ENCODE peak calls at places on chromosomes 11 and 22, in nine cellular contexts. X is nephron progenitor cell; J is CD8-positive, alpha-beta memory T cell; O is GM12878; M is mesenteric fat pad; Z is heart left ventricle; F is non-pigmented ciliary epithelial cell; V is RWPE1; I is NAMALWA. H is an unnamed sample.

GRCh38 chr22:41900652-41901312 is 14.1 kb downstream of the SHISA8 start:
- DNase-seq in I (no peak), Z (no peak), F (no peak), X (no peak), V (no peak), J (no peak), M (no peak), O (no peak), H (no peak)

GRCh38 chr11:16179668-16180067 is 176.7 kb downstream of the SOX6 start:
- DNase-seq in O (no peak), J (no peak), F (no peak), I (no peak), Z (no peak), X (no peak), M (no peak), V (no peak), H (no peak)

GRCh38 chr11:124778281-124778680 is 16.2 kb upstream of the ESAM start:
- DNase-seq in J (no peak), I (no peak), M (no peak), X (no peak), F (no peak), O (no peak), V (no peak), Z (no peak), H (no peak)

GRCh38 chr11:27995082-27995481 is 112.9 kb downstream of the KIF18A start:
- DNase-seq in X (no peak), V (peak; percentile 33), Z (no peak), J (no peak), F (no peak), M (no peak), O (no peak), I (no peak), H (no peak)

GRCh38 chr22:21698430-21699329 is 32.9 kb downstream of the PPIL2 start:
- DNase-seq in O (no peak), J (no peak), F (no peak), X (peak; percentile 63), M (no peak), I (no peak), V (no peak), Z (peak; percentile 48), H (no peak)

GRCh38 chr11:71240865-71241691 is 11.3 kb downstream of the SHANK2 start:
- DNase-seq in V (peak; percentile 79), O (peak; percentile 38), F (peak; percentile 45), Z (no peak), I (no peak), J (no peak), X (peak; percentile 48), M (peak; percentile 76), H (peak; percentile 71)

GRCh38 chr11:11072067-11072466 is 214.2 kb upstream of the ZBED5 start:
- DNase-seq in J (no peak), I (no peak), Z (no peak), O (no peak), X (no peak), V (peak; percentile 84), F (no peak), M (no peak), H (no peak)

GRCh38 chr11:62931501-62932278 is 10.5 kb upstream of the CHRM1 start:
- DNase-seq in X (no peak), Z (no peak), M (no peak), I (no peak), V (no peak), O (no peak), F (no peak), J (no peak), H (no peak)

GRCh38 chr11:121497176-121497995 is 44.6 kb upstream of the SORL1-AS1 start:
- DNase-seq in O (no peak), Z (no peak), J (no peak), M (no peak), V (no peak), I (no peak), F (no peak), X (no peak), H (no peak)

GRCh38 chr11:112518371-112518770 is 257.7 kb upstream of the PLET1 start:
- DNase-seq in Z (no peak), I (no peak), M (no peak), F (no peak), X (no peak), J (no peak), V (no peak), O (no peak), H (no peak)

GRCh38 chr22:50297510-50298265 is 9.8 kb downstream of the PLXNB2 start:
- DNase-seq in F (no peak), O (no peak), Z (no peak), I (no peak), V (no peak), X (no peak), J (no peak), M (no peak), H (no peak)

GRCh38 chr11:68142028-68142412 is 20.8 kb upstream of the CHKA start:
- DNase-seq in I (peak; percentile 51), M (peak; percentile 85), O (no peak), V (no peak), J (peak; percentile 46), F (no peak), Z (no peak), X (no peak), H (peak; percentile 73)

GRCh38 chr22:49760280-49760629 is 67.4 kb downstream of the BRD1 start:
- DNase-seq in F (no peak), X (no peak), O (peak; percentile 40), J (no peak), Z (no peak), I (no peak), M (no peak), V (no peak), H (no peak)

GRCh38 chr11:58495906-58496305 is 12.0 kb downstream of the OR5B21 start:
- DNase-seq in M (no peak), O (no peak), J (no peak), V (no peak), X (no peak), F (no peak), I (no peak), Z (no peak), H (no peak)

GRCh38 chr11:16924826-16925494 is 89.3 kb downstream of the PLEKHA7 start:
- DNase-seq in M (no peak), X (peak; percentile 50), V (peak; percentile 93), O (no peak), Z (peak; percentile 44), I (no peak), J (no peak), F (no peak), H (peak; percentile 93)

GRCh38 chr11:120384476-120384875 is 48.3 kb downstream of the ARHGEF12 start:
- DNase-seq in X (no peak), I (no peak), J (no peak), M (no peak), O (no peak), V (no peak), F (no peak), Z (no peak), H (no peak)

GRCh38 chr11:94149435-94149834 is 20.8 kb downstream of the PANX1 start:
- DNase-seq in J (no peak), Z (no peak), O (no peak), M (no peak), F (no peak), I (no peak), X (no peak), V (peak; percentile 34), H (no peak)

GRCh38 chr11:107467754-107468153 is 10.1 kb upstream of the CWF19L2 start:
- DNase-seq in O (no peak), J (no peak), I (no peak), V (no peak), Z (no peak), X (no peak), F (no peak), M (no peak), H (no peak)

GRCh38 chr11:69513663-69514062 is 32.2 kb downstream of the LINC01488 start:
- DNase-seq in X (no peak), Z (no peak), M (no peak), V (no peak), O (no peak), I (no peak), J (no peak), F (no peak), H (no peak)

GRCh38 chr22:20550057-20550817 is 42.8 kb downstream of the MED15 start:
- DNase-seq in J (peak; percentile 22), Z (no peak), O (no peak), X (no peak), F (no peak), V (no peak), I (no peak), M (no peak), H (no peak)

GRCh38 chr11:12090061-12090572 is 20.3 kb upstream of the MICAL2 start:
- DNase-seq in V (peak; percentile 67), F (no peak), M (no peak), O (no peak), X (no peak), I (no peak), Z (no peak), J (no peak), H (peak; percentile 60)

GRCh38 chr11:729492-730074 is 17.7 kb upstream of the TALDO1 start:
- DNase-seq in X (no peak), Z (no peak), V (no peak), I (no peak), O (no peak), M (no peak), J (no peak), F (no peak), H (no peak)

GRCh38 chr11:123577081-123577598 is 77.3 kb downstream of the SCN3B start:
- DNase-seq in M (no peak), J (peak; percentile 64), F (no peak), O (no peak), Z (peak; percentile 67), V (peak; percentile 63), I (peak; percentile 58), X (peak; percentile 91), H (peak; percentile 72)

GRCh38 chr11:120136356-120136755 is 1.6 kb downstream of the TRIM29 start:
- DNase-seq in X (no peak), F (no peak), J (no peak), O (no peak), M (peak; percentile 57), I (no peak), V (no peak), Z (no peak), H (no peak)

GRCh38 chr11:2173150-2173693 is 1.6 kb upstream of the TH start:
- DNase-seq in Z (no peak), O (no peak), X (peak; percentile 53), J (no peak), F (no peak), V (no peak), M (no peak), I (peak; percentile 56), H (peak; percentile 50)

GRCh38 chr11:119572481-119573424 is 149.8 kb upstream of the THY1 start:
- DNase-seq in I (no peak), M (no peak), X (no peak), V (peak; percentile 61), Z (no peak), O (no peak), J (no peak), F (no peak), H (no peak)

GRCh38 chr22:47189056-47189916 is 426.8 kb downstream of the TBC1D22A start:
- DNase-seq in V (no peak), J (peak; percentile 19), X (no peak), Z (peak; percentile 12), O (no peak), F (no peak), I (no peak), M (peak; percentile 83), H (no peak)

GRCh38 chr11:106077609-106078517 is at the start of gene AASDHPPT:
- DNase-seq in O (no peak), F (no peak), J (no peak), X (peak; percentile 68), I (no peak), V (peak; percentile 10), Z (no peak), M (no peak), H (peak; percentile 4)

GRCh38 chr11:36033082-36033751 is 89.4 kb downstream of the LDLRAD3 start:
- DNase-seq in I (no peak), Z (no peak), J (no peak), M (no peak), X (no peak), V (no peak), F (no peak), O (no peak), H (no peak)

GRCh38 chr11:110710520-110711381 is 1.5 kb downstream of the ARHGAP20 start:
- DNase-seq in F (no peak), I (no peak), V (peak; percentile 28), Z (peak; percentile 20), X (peak; percentile 78), O (no peak), M (peak; percentile 90), J (no peak), H (no peak)

GRCh38 chr11:64881476-64881875 is 3.1 kb upstream of the EHD1 start:
- DNase-seq in O (no peak), J (no peak), X (no peak), M (no peak), Z (no peak), V (peak; percentile 40), F (no peak), I (no peak), H (no peak)

H was measured in Calu3.